ENCODE peak calls at places on chromosomes 12 and 14, in nine cellular contexts. Q, T, L, Z, E, U, I, M and F are unnamed samples. For H3K36me3 and H3K4me1, the result is how much of the 10 kb centered on the place peaks cover.

GRCh38 chr12:459430-460258 is at the start of gene B4GALNT3:
- DNase-seq in Q (peak), E (peak), Z (peak), U (peak), M (peak), T (peak), I (peak), L (peak), F (peak)

GRCh38 chr12:53004582-53004981 is 1.7 kb upstream of the EIF4B start:
- DNase-seq in U (no peak), Z (peak), T (no peak), M (no peak), Q (no peak), L (peak), I (no peak), E (no peak), F (no peak)

GRCh38 chr12:68976304-68976915 is 43.4 kb upstream of the CPM start:
- DNase-seq in Q (no peak), L (no peak), Z (no peak), T (no peak), I (no peak), M (no peak), E (no peak), U (no peak), F (no peak)

GRCh38 chr14:46417066-46417465 is 234.5 kb downstream of the RPL10L start:
- DNase-seq in L (no peak), I (no peak), E (no peak), M (no peak), Q (no peak), T (no peak), Z (no peak), U (no peak), F (no peak)

GRCh38 chr14:104801284-104802119 is 601 bp downstream of the ZBTB42 start:
- DNase-seq in Q (no peak), L (no peak), E (peak), I (peak), Z (no peak), U (no peak), T (no peak), M (no peak), F (no peak)

GRCh38 chr12:21526721-21527345 is 737 bp downstream of the SPX start:
- DNase-seq in Q (no peak), M (no peak), E (no peak), L (no peak), I (no peak), U (no peak), T (no peak), Z (no peak), F (no peak)

GRCh38 chr12:93008044-93008778 is 79.1 kb upstream of the EEA1 start:
- DNase-seq in Q (no peak), M (no peak), U (no peak), T (no peak), E (no peak), L (no peak), Z (no peak), I (no peak), F (no peak)

GRCh38 chr14:43625294-43625693 is 881.8 kb downstream of the FSCB start:
- DNase-seq in Z (no peak), E (no peak), U (no peak), L (no peak), Q (no peak), T (no peak), M (no peak), I (no peak), F (no peak)

GRCh38 chr12:96375173-96375572 is 25.1 kb downstream of the CDK17 start:
- DNase-seq in M (no peak), T (no peak), E (no peak), Q (no peak), Z (no peak), L (no peak), I (no peak), U (peak), F (no peak)

GRCh38 chr12:73547421-73547820 is 990.2 kb upstream of the ATXN7L3B start:
- DNase-seq in E (no peak), L (no peak), I (no peak), M (no peak), Z (no peak), U (no peak), T (no peak), Q (no peak), F (no peak)

GRCh38 chr14:74882103-74882920 is 596 bp downstream of the DLST start:
- DNase-seq in E (peak), U (peak), L (peak), I (peak), T (peak), Q (peak), M (no peak), Z (peak), F (no peak)

GRCh38 chr12:71636704-71637115 is 26.9 kb downstream of the ZFC3H1 start:
- DNase-seq in E (no peak), U (no peak), M (no peak), T (no peak), Q (peak), I (no peak), Z (peak), L (peak), F (no peak)

GRCh38 chr14:75547552-75548250 is 25.4 kb downstream of the BATF start:
- DNase-seq in L (no peak), M (no peak), E (no peak), I (no peak), T (no peak), Z (no peak), Q (no peak), U (no peak), F (no peak)

GRCh38 chr12:97404549-97404948 is 58.1 kb upstream of the RMST start:
- DNase-seq in Z (peak), L (peak), Q (peak), U (peak), M (no peak), E (no peak), I (no peak), T (no peak), F (no peak)

GRCh38 chr12:8508912-8509841 is 4.1 kb upstream of the CLEC4D start:
- DNase-seq in U (no peak), M (no peak), Z (no peak), E (no peak), Q (no peak), T (no peak), I (no peak), L (no peak), F (no peak)

GRCh38 chr14:20409226-20409625 is 4.1 kb downstream of the TEP1 start:
- DNase-seq in M (no peak), L (peak), T (no peak), I (no peak), U (no peak), Q (no peak), E (no peak), Z (no peak), F (no peak)

GRCh38 chr14:90795744-90796143 is 20.5 kb downstream of the TTC7B start:
- DNase-seq in M (no peak), T (no peak), E (no peak), I (no peak), L (peak), Z (no peak), Q (no peak), U (no peak), F (no peak)

GRCh38 chr12:108731866-108732461 is 646 bp upstream of the CORO1C start:
- DNase-seq in U (peak), T (peak), Z (peak), E (peak), I (peak), L (peak), Q (peak), M (peak), F (peak)

GRCh38 chr12:53543539-53543938 is 36.3 kb upstream of the NPFF start:
- DNase-seq in Z (peak), U (peak), L (peak), Q (peak), E (peak), I (no peak), M (no peak), T (peak), F (peak)

GRCh38 chr12:23887055-23887835 is 62.2 kb downstream of the SOX5 start:
- DNase-seq in I (no peak), L (no peak), U (no peak), E (no peak), Z (no peak), M (no peak), T (no peak), Q (no peak), F (no peak)

GRCh38 chr12:68491204-68491960 is 119.3 kb upstream of the RAP1B start:
- DNase-seq in Q (no peak), I (no peak), L (no peak), Z (no peak), E (no peak), M (no peak), T (no peak), U (no peak), F (no peak)

GRCh38 chr12:117850048-117850447 is 118.7 kb downstream of the KSR2 start:
- DNase-seq in T (no peak), I (no peak), U (peak), E (no peak), Z (peak), L (peak), Q (peak), M (no peak), F (no peak)

GRCh38 chr14:49895480-49895879 is 2.6 kb downstream of the ARF6 start:
- DNase-seq in Z (no peak), Q (no peak), I (no peak), T (no peak), L (peak), M (no peak), U (peak), E (no peak), F (no peak)

GRCh38 chr14:22478247-22478646 is 110.8 kb downstream of the DAD1 start:
- DNase-seq in L (no peak), M (no peak), E (no peak), Z (no peak), Q (no peak), T (no peak), I (no peak), U (no peak), F (no peak)

GRCh38 chr12:85569261-85569660 is 266.9 kb downstream of the RASSF9 start:
- DNase-seq in Z (no peak), E (no peak), U (no peak), M (no peak), I (no peak), T (no peak), Q (no peak), L (no peak), F (no peak)

GRCh38 chr12:27382126-27382795 is 49.6 kb downstream of the BMAL2 start:
- DNase-seq in E (no peak), L (no peak), T (no peak), Z (no peak), M (no peak), I (no peak), Q (no peak), U (no peak), F (no peak)

GRCh38 chr14:33307691-33308369 is 369.2 kb downstream of the NPAS3 start:
- DNase-seq in M (no peak), T (no peak), I (no peak), Q (no peak), Z (peak), U (no peak), E (no peak), L (peak), F (peak)

GRCh38 chr14:49586673-49587460 is 687 bp upstream of the RPS29 start:
- DNase-seq in Q (peak), T (no peak), Z (peak), L (peak), I (no peak), E (no peak), M (peak), U (peak), F (peak)

GRCh38 chr14:31578266-31578665 is 17.1 kb downstream of the NUBPL start:
- DNase-seq in Q (no peak), Z (no peak), M (no peak), T (no peak), U (no peak), I (no peak), E (no peak), L (peak), F (no peak)
- H3K27ac ChIP-seq in Q (no peak), Z (no peak), M (no peak), T (no peak), U (no peak), I (no peak), E (no peak), L (no peak), F (no peak)

GRCh38 chr14:69620981-69621380 is 9.6 kb downstream of the SUSD6 start:
- DNase-seq in E (no peak), U (no peak), I (no peak), Z (no peak), Q (no peak), L (no peak), T (no peak), M (no peak), F (no peak)

GRCh38 chr14:69617796-69618195 is 6.4 kb downstream of the SUSD6 start:
- DNase-seq in T (no peak), Q (no peak), E (no peak), L (no peak), M (no peak), I (no peak), U (no peak), Z (no peak), F (no peak)

GRCh38 chr14:69620211-69620611 is 8.8 kb downstream of the SUSD6 start:
- DNase-seq in L (no peak), T (no peak), E (no peak), Z (no peak), M (no peak), I (no peak), Q (no peak), U (no peak), F (no peak)

GRCh38 chr14:69616408-69616773 is 5.0 kb downstream of the SUSD6 start:
- DNase-seq in Z (no peak), I (no peak), T (no peak), U (no peak), M (no peak), E (no peak), L (no peak), Q (no peak), F (no peak)

GRCh38 chr14:69619007-69619406 is 7.6 kb downstream of the SUSD6 start:
- DNase-seq in T (no peak), M (no peak), Z (no peak), E (no peak), I (no peak), Q (no peak), L (peak), U (no peak), F (no peak)
- H3K36me3 ChIP-seq in T (under half), M (under half), Z (under half), E (under half), I (under half), Q (under half), L (under half), U (under half), F (under half)

DNA sequence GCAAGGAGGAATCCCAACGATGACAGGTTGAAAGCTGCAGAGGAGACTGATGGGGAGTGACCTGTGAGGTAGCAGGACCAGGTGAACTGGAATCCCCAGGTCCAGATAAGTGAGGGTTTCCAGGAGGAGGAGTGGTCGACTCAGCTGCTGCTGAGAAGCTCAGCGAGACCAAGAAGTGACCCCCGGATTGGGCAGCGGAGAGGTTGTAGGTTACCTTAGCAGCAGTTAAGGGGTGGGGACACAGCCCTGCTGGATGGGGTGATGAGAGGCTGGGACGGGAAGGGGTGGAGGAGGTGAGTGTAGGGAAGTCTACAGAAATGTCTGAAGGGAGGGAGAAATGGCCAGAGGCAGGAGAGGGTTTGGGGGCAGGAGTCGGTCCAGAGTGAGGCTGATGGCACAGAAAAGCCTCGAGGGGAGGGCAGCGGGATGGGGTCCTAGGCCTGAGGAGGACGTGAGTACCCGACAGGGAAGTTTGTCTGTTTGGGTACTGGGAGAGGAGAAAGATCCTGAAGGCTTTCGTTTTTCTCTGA is 2.6 kb upstream of the RCOR1 start:
- DNase-seq in L (no peak), E (no peak), Z (no peak), T (no peak), Q (no peak), I (no peak), M (no peak), U (no peak), F (no peak)
- H3K4me1 ChIP-seq in L (under half), E (under half), Z (under half), T (under half), Q (under half), I (under half), M (under half), U (under half), F (under half)

GRCh38 chr12:55827806-55828205 is 1.6 kb downstream of the DNAJC14 start:
- DNase-seq in L (no peak), U (no peak), Q (no peak), Z (no peak), I (no peak), E (no peak), M (no peak), T (no peak), F (no peak)
- H3K27ac ChIP-seq in L (no peak), U (no peak), Q (no peak), Z (peak), I (peak), E (no peak), M (peak), T (no peak), F (no peak)

DNA sequence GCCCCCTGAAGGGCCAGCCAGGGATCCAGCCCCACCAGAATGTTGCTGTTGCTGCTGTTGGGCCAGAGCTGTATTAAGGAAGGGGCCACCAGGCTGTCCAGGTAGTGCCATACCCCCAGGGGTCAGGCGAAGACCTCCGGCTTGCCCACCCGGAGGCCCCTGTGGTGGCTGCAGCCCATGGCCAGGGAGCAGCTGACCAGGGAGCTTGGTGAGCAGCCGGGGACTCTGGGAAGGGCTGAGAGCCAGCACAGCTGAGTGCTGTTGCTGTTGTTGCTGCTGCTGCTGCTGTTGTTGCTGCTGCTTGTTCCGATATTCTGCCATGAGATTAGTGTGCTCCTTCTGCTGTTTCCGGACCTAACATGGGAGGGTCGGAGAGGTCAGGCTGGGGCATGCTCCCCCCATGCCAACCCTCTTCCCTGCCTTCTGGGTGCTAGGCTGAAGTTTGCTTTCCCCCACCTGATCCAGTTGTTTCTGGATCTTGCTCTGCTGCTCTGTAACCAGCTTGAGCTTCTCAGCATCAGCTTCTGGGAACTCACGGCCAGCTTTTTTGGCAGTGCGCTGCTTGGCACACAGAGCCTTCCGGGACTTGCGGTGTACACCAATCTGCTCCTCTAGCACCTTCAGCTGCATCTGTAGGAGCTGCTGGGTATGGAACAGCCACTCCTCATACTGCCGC is 15.2 kb upstream of the PRKAG1 start:
- DNase-seq in T (no peak), I (peak), M (no peak), E (peak), L (no peak), Z (no peak), U (no peak), Q (no peak), F (peak)
- H3K36me3 ChIP-seq in T (half or more), I (under half), M (under half), E (under half), L (under half), Z (under half), U (under half), Q (half or more), F (under half)

DNA sequence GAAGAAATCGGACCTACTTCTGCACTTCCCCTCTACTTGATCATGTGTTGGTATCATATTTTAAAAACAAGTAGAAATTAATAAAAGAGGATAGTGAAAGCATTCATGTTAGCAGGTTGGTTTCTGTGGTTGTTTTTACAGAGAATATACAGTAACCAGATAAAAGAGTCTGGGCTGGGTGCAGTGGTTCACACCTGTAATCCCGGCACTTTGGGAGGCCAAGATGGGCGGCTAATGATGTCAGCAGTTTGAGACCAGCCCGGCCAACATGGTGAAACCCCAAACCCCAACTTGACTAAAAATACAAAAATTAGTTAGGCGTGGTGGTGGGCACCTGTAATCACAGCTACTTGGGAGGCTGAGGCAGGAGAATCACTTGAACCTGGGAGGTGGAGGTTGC is 55.9 kb downstream of the LRP6 start:
- DNase-seq in T (no peak), E (no peak), M (no peak), L (no peak), U (no peak), I (no peak), Z (no peak), Q (no peak), F (no peak)
- H3K4me1 ChIP-seq in T (under half), E (under half), M (under half), L (under half), U (under half), I (under half), Z (under half), Q (under half), F (under half)

DNA sequence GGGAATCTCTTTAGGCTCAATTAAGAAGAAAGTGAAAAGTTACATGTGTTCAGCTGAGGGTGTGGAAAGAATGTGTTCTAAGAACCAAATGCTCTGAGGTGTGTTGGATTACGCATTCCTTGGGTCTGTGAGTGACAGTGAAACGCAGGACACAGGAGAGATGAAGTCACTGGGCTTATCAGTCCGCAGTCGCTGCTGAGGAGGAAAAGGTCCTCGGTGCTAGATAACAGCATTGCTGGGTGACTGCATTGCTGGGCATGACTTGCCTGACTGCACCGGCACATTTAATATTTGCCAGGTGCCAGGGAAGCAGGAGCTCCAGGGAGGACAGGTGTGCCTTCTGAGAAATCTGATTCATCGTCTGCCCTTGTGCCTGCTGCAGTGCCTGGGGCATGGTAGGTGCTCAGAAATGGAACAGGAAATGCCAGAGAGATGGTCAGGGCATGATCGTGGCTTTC is 64.4 kb upstream of the FZD10 start:
- DNase-seq in Q (no peak), I (no peak), M (no peak), U (no peak), T (no peak), E (no peak), L (no peak), Z (no peak), F (no peak)
- H3K27ac ChIP-seq in Q (no peak), I (no peak), M (no peak), U (no peak), T (no peak), E (no peak), L (no peak), Z (no peak), F (no peak)

GRCh38 chr12:4555804-4556203 is 6.2 kb upstream of the DYRK4 start:
- DNase-seq in M (no peak), I (no peak), U (no peak), Z (no peak), E (no peak), L (peak), Q (no peak), T (no peak), F (no peak)
- H3K36me3 ChIP-seq in M (under half), I (under half), U (under half), Z (under half), E (under half), L (under half), Q (under half), T (under half), F (under half)

DNA sequence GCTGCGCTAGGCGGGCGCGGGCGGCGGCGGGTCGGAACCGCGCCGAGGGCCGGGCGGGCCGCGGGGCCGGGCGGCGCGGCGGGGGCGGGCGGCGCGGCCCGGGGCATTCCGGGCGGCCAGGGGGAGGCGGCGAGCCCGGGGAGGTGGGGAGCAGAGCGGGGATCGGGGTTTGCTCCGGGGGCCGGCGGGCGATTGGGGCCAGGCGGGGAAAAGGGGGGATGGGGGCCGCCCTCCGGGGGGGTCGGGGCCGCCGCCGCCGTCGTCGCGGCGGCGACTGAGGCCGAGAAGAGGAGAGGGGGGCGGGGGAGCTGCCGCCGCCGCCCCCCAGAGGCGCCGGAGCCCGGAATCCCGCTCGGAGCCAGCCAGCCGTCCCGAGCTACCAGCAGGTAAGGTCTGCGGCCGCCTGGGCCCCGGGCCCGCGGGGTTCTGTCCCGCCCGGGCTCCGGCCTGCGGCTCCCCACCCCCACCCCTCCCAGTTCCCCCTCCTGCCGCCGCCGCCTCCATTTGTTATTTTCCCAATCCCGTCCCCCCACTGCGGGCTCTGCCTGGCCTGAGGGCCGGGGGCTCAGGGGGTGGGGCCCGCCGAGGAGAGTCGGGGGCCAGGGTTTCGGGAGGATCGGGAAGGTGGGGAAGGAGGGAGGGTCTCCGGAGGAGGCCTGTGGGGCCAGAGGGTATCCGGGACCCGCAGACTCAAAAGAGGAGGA is 392 bp downstream of the ATN1 start:
- DNase-seq in Z (peak), Q (no peak), L (peak), M (no peak), I (peak), U (no peak), T (no peak), E (peak), F (peak)
- H3K4me1 ChIP-seq in Z (under half), Q (under half), L (under half), M (under half), I (under half), U (under half), T (under half), E (under half), F (under half)